ENCODE peak calls at places on chromosome 13, in four cellular contexts. One of them, this sample, is unnamed.

GRCh38 chr13:48866204-48866603 is 109.5 kb upstream of the FNDC3A start:
- DNase-seq in AG04449: no peak
- DNase-seq in head of caudate nucleus: no peak
- DNase-seq in GM03348: no peak
- DNase-seq in this sample: no peak

GRCh38 chr13:98094678-98095266 is 48.1 kb upstream of the FARP1 start:
- DNase-seq in AG04449: no peak
- DNase-seq in head of caudate nucleus: no peak
- DNase-seq in GM03348: no peak
- DNase-seq in this sample: no peak

GRCh38 chr13:51844862-51845573 is at the start of gene TMEM272:
- DNase-seq in AG04449: no peak
- DNase-seq in head of caudate nucleus: peak
- DNase-seq in GM03348: peak
- DNase-seq in this sample: no peak

GRCh38 chr13:50950808-50951207 is 41.2 kb downstream of the RNASEH2B start:
- DNase-seq in AG04449: no peak
- DNase-seq in head of caudate nucleus: no peak
- DNase-seq in GM03348: no peak
- DNase-seq in this sample: no peak

GRCh38 chr13:51942189-51942588 is 69.1 kb downstream of the ATP7B start:
- DNase-seq in AG04449: no peak
- DNase-seq in head of caudate nucleus: no peak
- DNase-seq in GM03348: no peak
- DNase-seq in this sample: no peak

GRCh38 chr13:97648171-97648880 is 214.4 kb downstream of the RAP2A start:
- DNase-seq in AG04449: no peak
- DNase-seq in head of caudate nucleus: no peak
- DNase-seq in GM03348: no peak
- DNase-seq in this sample: no peak

GRCh38 chr13:40673061-40673397 is 6.6 kb upstream of the FOXO1 start:
- DNase-seq in AG04449: no peak
- DNase-seq in head of caudate nucleus: no peak
- DNase-seq in GM03348: no peak
- DNase-seq in this sample: no peak

GRCh38 chr13:99374994-99375805 is 68.0 kb upstream of the GPR183 start:
- DNase-seq in AG04449: no peak
- DNase-seq in head of caudate nucleus: no peak
- DNase-seq in GM03348: no peak
- DNase-seq in this sample: no peak

GRCh38 chr13:85303630-85304029 is 495.6 kb downstream of the SLITRK6 start:
- DNase-seq in AG04449: no peak
- DNase-seq in head of caudate nucleus: no peak
- DNase-seq in GM03348: no peak
- DNase-seq in this sample: no peak

GRCh38 chr13:96925466-96925865 is 68.8 kb downstream of the OXGR1 start:
- DNase-seq in AG04449: no peak
- DNase-seq in head of caudate nucleus: no peak
- DNase-seq in GM03348: no peak
- DNase-seq in this sample: no peak

GRCh38 chr13:113618455-113618854 is 33.9 kb downstream of the TFDP1 start:
- DNase-seq in AG04449: no peak
- DNase-seq in head of caudate nucleus: no peak
- DNase-seq in GM03348: no peak
- DNase-seq in this sample: no peak

GRCh38 chr13:95485518-95486144 is 66.9 kb upstream of the CLDN10 start:
- DNase-seq in AG04449: no peak
- DNase-seq in head of caudate nucleus: no peak
- DNase-seq in GM03348: no peak
- DNase-seq in this sample: no peak